ENCODE peak calls at places on chromosomes 4 and X, in eight cellular contexts. K is GM23338; G is Peyer's patch; E is neuronal stem cell; T is right cardiac atrium; S is effector memory CD4-positive, alpha-beta T cell; B is ovary; D is psoas muscle. Q is an unnamed sample. For H3K4me1, the result is how much of the 10 kb centered on the place peaks cover.

GRCh38 chr4:41362647-41363383 is 106.1 kb downstream of the UCHL1 start:
- DNase-seq in K (peak), G (no peak), E (no peak), T (peak), S (no peak), B (no peak), D (no peak), Q (no peak)

GRCh38 chrX:15471016-15471415 is 22.1 kb downstream of the PIR start:
- DNase-seq in K (peak), G (peak), E (no peak), T (peak), S (peak), B (peak), D (peak), Q (peak)

GRCh38 chrX:1679238-1679637 is 64.4 kb downstream of the ASMT start:
- DNase-seq in K (peak), G (no peak), E (no peak), T (no peak), S (no peak), B (no peak), D (no peak), Q (no peak)

GRCh38 chr4:138199568-138200235 is 42.4 kb downstream of the SLC7A11 start:
- DNase-seq in K (peak), G (no peak), E (no peak), T (no peak), S (no peak), B (no peak), D (no peak), Q (peak)

GRCh38 chrX:141185366-141185765 is 8.4 kb upstream of the LDOC1 start:
- DNase-seq in K (no peak), G (no peak), E (no peak), T (no peak), S (no peak), B (no peak), D (no peak), Q (no peak)

GRCh38 chr4:141375855-141376254 is 155.2 kb downstream of the ZNF330 start:
- DNase-seq in K (peak), G (no peak), E (no peak), T (no peak), S (no peak), B (no peak), D (no peak), Q (peak)

GRCh38 chrX:68937581-68937980 is 108.8 kb downstream of the EFNB1 start:
- DNase-seq in K (no peak), G (no peak), E (no peak), T (no peak), S (no peak), B (no peak), D (no peak), Q (no peak)

GRCh38 chrX:134171661-134172587 is 65.1 kb upstream of the CCDC160 start:
- DNase-seq in K (peak), G (peak), E (no peak), T (peak), S (no peak), B (peak), D (peak), Q (no peak)

GRCh38 chr4:107392951-107393350 is 327.1 kb downstream of the PAPSS1 start:
- DNase-seq in K (no peak), G (no peak), E (no peak), T (no peak), S (no peak), B (no peak), D (peak), Q (no peak)

GRCh38 chrX:262391-262909 is 18.7 kb upstream of the PLCXD1 start:
- DNase-seq in K (no peak), G (peak), E (no peak), T (no peak), S (no peak), B (no peak), D (no peak), Q (no peak)
- H3K4me1 ChIP-seq in K (under half), G (under half), E (under half), T (under half), S (under half), B (under half), D (under half), Q (under half)

GRCh38 chrX:38881066-38881465 is 79.8 kb downstream of the MID1IP1 start:
- DNase-seq in K (no peak), G (no peak), E (no peak), T (no peak), S (no peak), B (no peak), D (no peak), Q (no peak)
- H3K4me3 ChIP-seq in K (no peak), G (no peak), E (no peak), T (no peak), S (no peak), B (no peak), D (no peak), Q (no peak)

DNA sequence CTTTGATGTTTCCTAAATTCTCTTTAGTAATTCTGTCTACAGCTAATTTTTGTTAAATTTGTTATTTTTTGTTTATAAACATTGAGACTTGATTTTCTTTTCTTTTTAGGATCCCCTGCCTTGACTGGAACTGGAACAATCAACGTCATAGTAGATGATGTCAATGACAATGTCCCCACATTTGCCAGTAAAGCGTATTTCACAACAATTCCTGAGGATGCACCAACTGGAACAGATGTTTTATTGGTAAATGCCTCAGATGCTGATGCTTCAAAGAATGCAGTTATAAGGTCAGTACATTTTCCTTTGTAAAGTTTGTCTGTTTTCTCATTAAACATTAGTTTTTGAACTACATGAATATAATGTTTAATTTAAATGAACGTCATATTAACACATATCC is 119.4 kb downstream of the FAT4 start:
- DNase-seq in K (no peak), G (no peak), E (no peak), T (no peak), S (no peak), B (no peak), D (no peak), Q (no peak)
- H3K4me1 ChIP-seq in K (under half), G (under half), E (under half), T (under half), S (under half), B (under half), D (under half), Q (under half)

DNA sequence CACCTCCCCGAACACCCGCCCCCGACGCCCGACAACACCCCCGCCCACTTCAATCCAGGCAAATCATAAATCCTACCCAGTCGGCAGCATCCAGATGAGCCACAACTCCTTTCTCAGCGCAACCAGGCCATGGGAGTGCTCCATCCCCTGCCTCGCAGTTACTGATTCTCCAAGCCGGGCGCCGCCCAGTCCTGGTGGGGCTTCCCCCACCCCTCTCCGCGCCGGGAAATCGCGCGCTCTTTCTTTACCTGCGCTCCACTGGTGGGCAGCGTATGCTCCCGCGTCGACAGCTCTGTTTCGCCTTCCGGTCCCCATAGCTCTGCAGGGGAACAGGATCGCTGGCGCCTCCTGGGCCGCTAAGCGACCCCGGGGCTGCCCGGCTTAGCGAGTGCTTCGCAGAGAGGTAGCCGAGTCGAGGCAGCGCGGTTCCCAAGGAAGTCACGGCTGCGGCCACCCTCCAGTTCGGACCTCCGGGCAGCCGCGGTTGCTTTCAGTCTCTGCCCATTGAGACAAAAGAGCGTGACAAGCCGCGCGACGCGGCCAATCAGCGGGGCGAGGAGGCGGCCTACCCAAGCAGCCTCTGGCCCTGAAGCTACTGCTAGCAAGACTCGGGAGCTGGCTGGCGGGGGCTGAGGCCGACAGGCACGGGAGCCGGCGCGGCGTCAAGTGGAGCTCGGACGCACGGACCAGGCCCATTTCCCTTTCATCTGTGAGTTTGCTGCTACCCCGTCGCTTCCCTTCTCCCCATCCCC is 43.7 kb upstream of the TMSB15B start:
- DNase-seq in K (peak), G (peak), E (peak), T (peak), S (peak), B (peak), D (peak), Q (peak)
- H3K4me3 ChIP-seq in K (peak), G (peak), E (peak), T (peak), S (peak), B (peak), D (peak), Q (peak)

GRCh38 chr4:87071401-87071800 is 136.6 kb downstream of the AFF1 start:
- DNase-seq in K (no peak), G (no peak), E (no peak), T (no peak), S (no peak), B (no peak), D (no peak), Q (no peak)
- H3K4me1 ChIP-seq in K (under half), G (under half), E (under half), T (under half), S (under half), B (under half), D (half or more), Q (under half)

GRCh38 chr4:925771-926500 is 6.2 kb downstream of the GAK start:
- DNase-seq in K (no peak), G (no peak), E (no peak), T (peak), S (no peak), B (no peak), D (no peak), Q (no peak)
- H3K4me3 ChIP-seq in K (no peak), G (no peak), E (no peak), T (no peak), S (no peak), B (no peak), D (no peak), Q (no peak)

Q was measured in lung.